ENCODE peak calls at places on chromosome 18, in eight cellular contexts. P, Z, M, F, O, V, E and G are unnamed samples.

GRCh38 chr18:7760967-7761946 is 194.1 kb downstream of the PTPRM start:
- DNase-seq in P (no peak), Z (no peak), M (no peak), F (no peak), O (peak), V (no peak), E (no peak), G (no peak)

GRCh38 chr18:12742453-12742852 is 39.6 kb downstream of the PSMG2 start:
- DNase-seq in P (no peak), Z (no peak), M (no peak), F (no peak), O (peak), V (peak), E (no peak), G (no peak)

GRCh38 chr18:41936471-41937134 is 18.4 kb upstream of the PIK3C3 start:
- DNase-seq in P (no peak), Z (no peak), M (no peak), F (no peak), O (peak), V (no peak), E (no peak), G (no peak)

GRCh38 chr18:45793295-45793965 is 32.0 kb upstream of the SIGLEC15 start:
- DNase-seq in P (no peak), Z (peak), M (no peak), F (no peak), O (peak), V (peak), E (peak), G (no peak)

GRCh38 chr18:42781298-42781815 is 334.1 kb downstream of the RIT2 start:
- DNase-seq in P (no peak), Z (no peak), M (no peak), F (no peak), O (no peak), V (no peak), E (no peak), G (no peak)

GRCh38 chr18:6328624-6329016 is 86.1 kb downstream of the L3MBTL4 start:
- DNase-seq in P (no peak), Z (no peak), M (no peak), F (no peak), O (no peak), V (no peak), E (no peak), G (no peak)

GRCh38 chr18:50832754-50833153 is 12.9 kb upstream of the MRO start:
- DNase-seq in P (no peak), Z (no peak), M (no peak), F (no peak), O (no peak), V (no peak), E (no peak), G (no peak)

GRCh38 chr18:23889907-23890306 is 124.6 kb upstream of the TTC39C start:
- DNase-seq in P (no peak), Z (no peak), M (no peak), F (no peak), O (no peak), V (no peak), E (no peak), G (no peak)

GRCh38 chr18:39260565-39260964 is 1695.0 kb upstream of the CELF4 start:
- DNase-seq in P (no peak), Z (no peak), M (no peak), F (no peak), O (no peak), V (no peak), E (no peak), G (no peak)

GRCh38 chr18:46253498-46253897 is 149.3 kb downstream of the HAUS1 start:
- DNase-seq in P (no peak), Z (no peak), M (no peak), F (no peak), O (peak), V (peak), E (peak), G (no peak)

GRCh38 chr18:58402247-58402646 is 226.6 kb downstream of the ALPK2 start:
- DNase-seq in P (no peak), Z (no peak), M (no peak), F (no peak), O (peak), V (no peak), E (no peak), G (peak)

GRCh38 chr18:60019463-60019840 is 119.7 kb downstream of the PMAIP1 start:
- DNase-seq in P (no peak), Z (peak), M (no peak), F (no peak), O (peak), V (no peak), E (peak), G (no peak)

GRCh38 chr18:43534511-43534910 is 257.2 kb upstream of the SYT4 start:
- DNase-seq in P (no peak), Z (no peak), M (no peak), F (no peak), O (peak), V (no peak), E (no peak), G (no peak)

GRCh38 chr18:44761812-44762211 is 81.1 kb downstream of the SETBP1 start:
- DNase-seq in P (no peak), Z (no peak), M (no peak), F (no peak), O (no peak), V (no peak), E (no peak), G (no peak)

GRCh38 chr18:53551868-53552426 is 672.5 kb downstream of the MBD2 start:
- DNase-seq in P (no peak), Z (no peak), M (no peak), F (no peak), O (no peak), V (no peak), E (no peak), G (no peak)

GRCh38 chr18:34730774-34731173 is 20.7 kb downstream of the DTNA start:
- DNase-seq in P (no peak), Z (no peak), M (no peak), F (no peak), O (no peak), V (no peak), E (no peak), G (no peak)

GRCh38 chr18:31274915-31275314 is 43.0 kb upstream of the DSG1 start:
- DNase-seq in P (no peak), Z (peak), M (no peak), F (no peak), O (peak), V (no peak), E (no peak), G (no peak)

GRCh38 chr18:36899289-36899688 is 70.4 kb downstream of the KIAA1328 start:
- DNase-seq in P (peak), Z (peak), M (no peak), F (no peak), O (peak), V (peak), E (no peak), G (no peak)

GRCh38 chr18:22169889-22170420 is 566 bp downstream of the GATA6 start:
- DNase-seq in P (peak), Z (peak), M (no peak), F (no peak), O (peak), V (peak), E (no peak), G (peak)

GRCh38 chr18:50924372-50924771 is 43.5 kb upstream of the ELAC1 start:
- DNase-seq in P (no peak), Z (no peak), M (no peak), F (no peak), O (peak), V (no peak), E (no peak), G (no peak)

GRCh38 chr18:6284761-6285160 is 129.9 kb downstream of the L3MBTL4 start:
- DNase-seq in P (no peak), Z (no peak), M (no peak), F (no peak), O (no peak), V (no peak), E (no peak), G (no peak)

GRCh38 chr18:56747857-56748256 is 96.7 kb downstream of the WDR7 start:
- DNase-seq in P (no peak), Z (no peak), M (no peak), F (no peak), O (no peak), V (no peak), E (no peak), G (no peak)

GRCh38 chr18:30765247-30765646 is 277.3 kb downstream of the DSC3 start:
- DNase-seq in P (no peak), Z (no peak), M (no peak), F (no peak), O (no peak), V (no peak), E (no peak), G (no peak)

GRCh38 chr18:49846263-49846662 is 32.9 kb upstream of the ACAA2 start:
- DNase-seq in P (no peak), Z (no peak), M (no peak), F (no peak), O (peak), V (no peak), E (peak), G (no peak)

GRCh38 chr18:54284967-54285785 is 15.9 kb downstream of the POLI start:
- DNase-seq in P (no peak), Z (peak), M (peak), F (peak), O (peak), V (peak), E (peak), G (no peak)

GRCh38 chr18:13450289-13451207 is 232.0 kb downstream of the LDLRAD4 start:
- DNase-seq in P (no peak), Z (no peak), M (no peak), F (no peak), O (no peak), V (no peak), E (no peak), G (no peak)

GRCh38 chr18:11885278-11885991 is 22.7 kb downstream of the MPPE1 start:
- DNase-seq in P (no peak), Z (no peak), M (no peak), F (no peak), O (no peak), V (no peak), E (no peak), G (no peak)

GRCh38 chr18:51654441-51655326 is 457.2 kb upstream of the MEX3C start:
- DNase-seq in P (peak), Z (no peak), M (no peak), F (no peak), O (no peak), V (no peak), E (no peak), G (no peak)

GRCh38 chr18:75811156-75811555 is 383.7 kb upstream of the SMIM21 start:
- DNase-seq in P (no peak), Z (peak), M (no peak), F (no peak), O (no peak), V (no peak), E (no peak), G (no peak)

GRCh38 chr18:27428120-27428519 is 243.0 kb upstream of the CHST9 start:
- DNase-seq in P (peak), Z (no peak), M (no peak), F (no peak), O (no peak), V (no peak), E (no peak), G (no peak)

GRCh38 chr18:57819119-57819518 is 16.0 kb upstream of the ATP8B1 start:
- DNase-seq in P (no peak), Z (no peak), M (no peak), F (no peak), O (peak), V (no peak), E (no peak), G (no peak)

GRCh38 chr18:46042571-46043123 is 29.4 kb downstream of the PSTPIP2 start:
- DNase-seq in P (peak), Z (peak), M (peak), F (no peak), O (peak), V (no peak), E (no peak), G (no peak)

GRCh38 chr18:80227472-80227871 is 19.8 kb downstream of the PARD6G start:
- DNase-seq in P (no peak), Z (no peak), M (no peak), F (no peak), O (no peak), V (no peak), E (no peak), G (no peak)

GRCh38 chr18:6145645-6146308 is 250.5 kb upstream of the TMEM200C start:
- DNase-seq in P (no peak), Z (no peak), M (no peak), F (no peak), O (no peak), V (no peak), E (no peak), G (no peak)